ENCODE peak calls at places on chromosomes 13 and 19, in four cellular contexts. Z is fibroblast of lung, X is small intestine, L is left lung. F is an unnamed sample.

GRCh38 chr19:41754596-41754995 is 734 bp upstream of the CEACAM6 start:
- DNase-seq in Z (no peak), X (no peak), L (no peak), F (no peak)

GRCh38 chr19:49639401-49640112 is 386 bp downstream of the RRAS start:
- DNase-seq in Z (no peak), X (no peak), L (peak), F (no peak)

GRCh38 chr13:24923305-24923640 is 159.3 kb downstream of the RNF17 start:
- DNase-seq in L (no peak), X (peak), Z (peak), F (no peak)

GRCh38 chr13:62556973-62557372 is 1141.3 kb upstream of the PCDH20 start:
- DNase-seq in X (no peak), Z (no peak), L (no peak), F (no peak)

GRCh38 chr13:108226184-108226583 is 8.0 kb downstream of the ABHD13 start:
- DNase-seq in Z (no peak), L (no peak), X (peak), F (no peak)

GRCh38 chr13:98174321-98174720 is 2.7 kb downstream of the RNF113B start:
- DNase-seq in L (no peak), Z (peak), X (no peak), F (no peak)

GRCh38 chr13:43596924-43597598 is 189.7 kb downstream of the ENOX1 start:
- DNase-seq in Z (no peak), X (no peak), L (no peak), F (no peak)

GRCh38 chr19:57992841-57993240 is 9.8 kb downstream of the ZNF606 start:
- DNase-seq in L (no peak), Z (no peak), X (no peak), F (no peak)

GRCh38 chr19:31262673-31263308 is 86.4 kb downstream of the TSHZ3 start:
- DNase-seq in Z (peak), L (peak), X (no peak), F (no peak)

GRCh38 chr19:40776966-40777794 is 867 bp upstream of the RAB4B start:
- DNase-seq in Z (peak), X (peak), L (peak), F (peak)

GRCh38 chr13:95533545-95534135 is 18.9 kb upstream of the CLDN10 start:
- DNase-seq in L (no peak), Z (no peak), X (peak), F (no peak)

GRCh38 chr13:36450534-36450933 is 18.2 kb downstream of the CCNA1 start:
- DNase-seq in Z (no peak), X (no peak), L (no peak), F (no peak)

GRCh38 chr19:3061214-3062161 is 807 bp downstream of the TLE5 start:
- DNase-seq in L (peak), Z (peak), X (peak), F (no peak)

GRCh38 chr19:34556500-34556899 is 74.9 kb downstream of the WTIP start:
- DNase-seq in Z (no peak), X (no peak), L (no peak), F (no peak)

GRCh38 chr13:75919660-75920199 is 283.6 kb downstream of the LMO7 start:
- DNase-seq in L (no peak), X (no peak), Z (no peak), F (no peak)

GRCh38 chr19:45920458-45920857 is 5.9 kb upstream of the NANOS2 start:
- DNase-seq in L (no peak), Z (no peak), X (no peak), F (no peak)

GRCh38 chr19:16185925-16186234 is 670 bp downstream of the FAM32A start:
- DNase-seq in Z (no peak), X (no peak), L (no peak), F (no peak)

GRCh38 chr13:84237181-84237580 is 354.9 kb upstream of the SLITRK1 start:
- DNase-seq in Z (no peak), X (no peak), L (no peak), F (no peak)

GRCh38 chr19:54451331-54451871 is 2.4 kb downstream of the LENG8 start:
- DNase-seq in Z (no peak), X (no peak), L (peak), F (no peak)

DNA sequence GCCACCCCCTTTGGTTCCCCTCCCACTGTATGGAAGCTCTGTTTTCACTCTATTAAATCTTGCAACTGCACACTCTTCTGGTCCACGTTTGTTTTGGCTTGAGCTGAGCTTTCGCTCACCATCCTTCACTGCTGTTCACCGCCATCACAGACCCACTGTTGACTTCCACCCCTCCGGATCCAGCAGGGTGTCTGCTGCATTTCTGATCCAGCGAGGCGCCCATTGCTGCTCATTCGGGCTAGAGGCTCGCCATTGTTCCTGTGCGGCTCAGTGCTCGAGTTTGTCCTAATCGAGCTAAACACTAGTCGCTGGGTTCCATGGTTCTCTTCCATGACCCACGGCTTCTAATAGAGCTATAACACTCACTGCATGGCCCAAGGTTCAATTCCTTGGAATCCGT is 42.7 kb downstream of the ACTN4 start:
- DNase-seq in L (no peak), X (no peak), Z (no peak), F (no peak)
- H3K27ac ChIP-seq in L (peak), X (peak), Z (no peak), F (peak)

DNA sequence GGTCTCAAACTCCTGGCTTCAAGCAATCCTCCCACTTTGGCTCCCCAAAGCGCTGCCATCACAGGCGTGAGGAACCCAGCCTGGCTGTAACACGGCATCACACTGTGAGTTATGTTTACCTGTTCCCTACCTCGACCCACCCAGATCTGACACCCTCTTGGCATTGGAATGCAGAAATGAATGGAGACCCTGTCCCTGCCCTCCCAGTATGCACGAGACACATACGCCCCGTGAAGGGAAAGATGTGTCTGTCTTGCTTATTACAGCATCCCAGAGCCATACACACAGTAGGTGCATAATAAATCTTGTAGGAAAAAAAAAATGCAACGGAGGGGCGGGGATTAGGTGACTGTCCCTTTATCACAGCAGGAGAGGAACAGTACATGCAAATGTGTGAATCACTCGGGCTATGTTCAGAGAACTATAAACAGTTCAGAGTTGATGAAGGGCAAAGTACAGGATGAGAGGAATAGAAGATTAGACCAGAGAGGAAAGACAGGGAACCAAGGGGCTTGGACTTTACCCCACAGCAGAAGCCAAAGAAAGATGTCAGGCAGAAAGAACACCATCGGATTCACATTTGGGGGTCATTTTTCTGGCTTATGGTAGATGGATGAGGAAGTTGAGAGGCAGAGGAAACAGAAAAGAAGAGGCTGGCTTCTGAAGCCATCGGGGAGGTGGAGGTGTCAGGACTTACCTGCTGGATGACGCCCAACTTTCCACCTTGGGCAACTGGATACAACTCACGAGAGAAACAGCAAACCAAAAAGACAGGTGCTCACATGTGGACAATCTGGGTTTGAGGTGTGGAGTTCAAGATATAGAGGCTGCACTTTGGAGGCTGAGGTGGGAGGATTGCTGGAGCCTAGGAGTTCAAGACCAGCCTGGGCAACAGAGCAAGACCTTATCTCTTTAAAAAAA is 94.3 kb downstream of the INSR start:
- DNase-seq in Z (no peak), X (peak), L (no peak), F (no peak)
- H3K27ac ChIP-seq in Z (no peak), X (peak), L (no peak), F (no peak)

DNA sequence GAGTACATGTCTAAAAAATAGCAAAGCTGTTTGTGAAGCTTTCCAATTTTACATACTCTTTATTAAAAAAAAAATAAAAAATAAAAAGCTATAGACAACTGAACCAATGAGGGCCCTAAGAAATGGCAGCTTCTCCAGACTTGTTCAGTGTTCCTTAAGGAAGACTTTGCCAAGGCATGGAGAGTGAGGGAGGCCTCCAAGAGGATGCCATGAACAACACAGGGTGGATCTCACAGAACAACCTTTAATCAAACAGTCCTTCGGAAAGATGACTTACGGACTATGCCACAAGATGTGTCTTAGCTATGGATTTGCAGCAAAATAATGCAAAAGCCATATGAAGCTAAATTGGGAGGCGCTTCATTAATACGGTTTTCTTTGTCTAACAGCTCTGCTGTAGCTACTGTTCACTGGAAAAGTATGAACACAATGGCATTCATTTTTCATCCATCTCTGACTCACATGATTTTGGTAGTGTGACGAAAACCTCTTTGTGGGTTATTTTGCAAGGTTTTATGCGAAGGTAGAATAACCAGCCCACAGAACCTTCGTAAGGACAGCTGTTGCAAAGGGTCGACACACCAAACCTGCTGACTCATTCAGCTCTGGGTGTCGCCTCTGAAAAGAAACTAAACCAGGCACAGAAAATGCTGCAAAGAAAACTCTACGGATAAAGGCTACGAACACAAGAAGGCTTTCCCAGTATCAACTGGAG is 27.7 kb downstream of the EFNB2 start:
- DNase-seq in L (no peak), Z (peak), X (no peak), F (peak)
- H3K27ac ChIP-seq in L (no peak), Z (peak), X (no peak), F (peak)

GRCh38 chr19:1766800-1767352 is 13.6 kb downstream of the ONECUT3 start:
- DNase-seq in Z (no peak), X (no peak), L (no peak), F (no peak)

GRCh38 chr19:1765182-1765903 is 12.0 kb downstream of the ONECUT3 start:
- DNase-seq in Z (no peak), X (no peak), L (no peak), F (no peak)

GRCh38 chr19:1767464-1767933 is 14.2 kb downstream of the ONECUT3 start:
- DNase-seq in L (no peak), Z (no peak), X (no peak), F (no peak)

GRCh38 chr19:1764293-1764683 is 11.0 kb downstream of the ONECUT3 start:
- DNase-seq in L (no peak), X (no peak), Z (no peak), F (no peak)

GRCh38 chr19:1765904-1766799 is 12.8 kb downstream of the ONECUT3 start:
- DNase-seq in L (no peak), X (no peak), Z (no peak), F (no peak)
- H3K27ac ChIP-seq in L (no peak), X (no peak), Z (no peak), F (no peak)

GRCh38 chr19:17325881-17326594 is 8.6 kb downstream of the ANO8 start:
- DNase-seq in X (no peak), Z (peak), L (no peak), F (no peak)
- H3K27ac ChIP-seq in X (no peak), Z (no peak), L (no peak), F (peak)

GRCh38 chr13:48840366-48840765 is 135.3 kb upstream of the FNDC3A start:
- DNase-seq in X (no peak), L (no peak), Z (no peak), F (no peak)
- H3K27ac ChIP-seq in X (no peak), L (no peak), Z (no peak), F (no peak)